ENCODE peak calls at places on chromosomes 1 and 21, in nine cellular contexts. O, L, T, U, N, V, G, R and C are unnamed samples.

GRCh38 chr1:203769505-203770343 is 4.7 kb downstream of the LAX1 start:
- DNase-seq in G (no peak), V (peak; percentile 86), L (peak; percentile 71), N (no peak), R (peak; percentile 98), T (no peak), O (peak; percentile 75), U (no peak), C (no peak)

GRCh38 chr1:76425843-76426145 is 351.2 kb downstream of the ST6GALNAC3 start:
- DNase-seq in G (no peak), L (no peak), O (no peak), T (no peak), V (no peak), N (no peak), R (no peak), U (no peak), C (no peak)

GRCh38 chr1:241212624-241213023 is 144.4 kb downstream of the RGS7 start:
- DNase-seq in V (no peak), L (no peak), N (no peak), O (no peak), U (no peak), T (no peak), R (no peak), G (no peak), C (no peak)

GRCh38 chr1:22941257-22941656 is 31.4 kb downstream of the LACTBL1 start:
- DNase-seq in T (no peak), O (no peak), V (no peak), N (no peak), R (no peak), U (no peak), L (no peak), G (no peak), C (no peak)

GRCh38 chr1:20896824-20897223 is 109.7 kb upstream of the HP1BP3 start:
- DNase-seq in U (no peak), G (no peak), R (peak; percentile 40), T (no peak), L (peak; percentile 93), N (no peak), O (no peak), V (no peak), C (no peak)

GRCh38 chr21:41229527-41230248 is 61.7 kb downstream of the BACE2 start:
- DNase-seq in N (no peak), U (no peak), T (no peak), L (no peak), G (no peak), R (no peak), O (no peak), V (no peak), C (no peak)

GRCh38 chr1:58652351-58653184 is 47.3 kb downstream of the MYSM1 start:
- DNase-seq in V (no peak), L (peak; percentile 68), O (peak; percentile 50), T (peak; percentile 63), U (peak; percentile 78), N (peak; percentile 82), G (peak; percentile 39), R (peak; percentile 68), C (no peak)

GRCh38 chr1:166808959-166809358 is 30.3 kb upstream of the POGK start:
- DNase-seq in V (no peak), O (no peak), N (no peak), R (no peak), U (no peak), T (no peak), L (no peak), G (no peak), C (no peak)

GRCh38 chr1:169565335-169566271 is 20.7 kb downstream of the F5 start:
- DNase-seq in R (peak; percentile 95), T (no peak), N (no peak), U (no peak), V (no peak), O (no peak), G (no peak), L (no peak), C (no peak)

GRCh38 chr21:29228306-29228705 is 70.4 kb upstream of the BACH1 start:
- DNase-seq in R (no peak), G (no peak), U (no peak), T (no peak), O (no peak), L (no peak), N (no peak), V (no peak), C (no peak)

GRCh38 chr1:26372039-26372438 is 511 bp downstream of the ZNF683 start:
- DNase-seq in R (no peak), V (no peak), T (no peak), N (no peak), U (no peak), G (no peak), L (no peak), O (no peak), C (no peak)

GRCh38 chr21:31913191-31913608 is 40.4 kb downstream of the HUNK start:
- DNase-seq in L (no peak), U (no peak), T (no peak), N (no peak), O (no peak), R (no peak), G (no peak), V (no peak), C (no peak)

GRCh38 chr1:8424539-8425116 is 106.7 kb downstream of the SLC45A1 start:
- DNase-seq in V (peak; percentile 64), G (peak; percentile 60), R (peak; percentile 89), T (peak; percentile 66), O (peak; percentile 58), L (peak; percentile 14), U (no peak), N (peak; percentile 61), C (no peak)

GRCh38 chr1:10338047-10338446 is 60.8 kb upstream of the PGD start:
- DNase-seq in N (peak; percentile 68), V (peak; percentile 53), O (peak; percentile 38), L (peak; percentile 30), T (peak; percentile 27), G (no peak), R (peak; percentile 36), U (peak; percentile 29), C (no peak)

GRCh38 chr1:201356701-201357100 is 20.8 kb downstream of the TNNT2 start:
- DNase-seq in O (no peak), T (no peak), N (no peak), V (no peak), U (no peak), G (no peak), R (no peak), L (no peak), C (no peak)

GRCh38 chr1:214753236-214753852 is 150.3 kb downstream of the CENPF start:
- DNase-seq in R (no peak), O (no peak), T (no peak), U (no peak), V (no peak), L (no peak), N (no peak), G (no peak), C (no peak)

GRCh38 chr21:44295163-44295601 is 4.7 kb upstream of the PFKL start:
- DNase-seq in G (no peak), R (no peak), U (no peak), L (no peak), N (no peak), O (no peak), T (peak; percentile 17), V (no peak), C (no peak)

GRCh38 chr1:54475357-54476230 is 69.4 kb upstream of the SSBP3 start:
- DNase-seq in T (peak; percentile 62), R (no peak), O (no peak), L (no peak), G (peak; percentile 60), N (peak; percentile 56), U (no peak), V (no peak), C (peak; percentile 17)

GRCh38 chr21:27476696-27477095 is 509.8 kb upstream of the ADAMTS5 start:
- DNase-seq in T (no peak), N (no peak), L (no peak), V (no peak), G (no peak), R (no peak), O (no peak), U (no peak), C (no peak)

GRCh38 chr1:2933431-2934172 is 87.7 kb upstream of the ACTRT2 start:
- DNase-seq in R (no peak), O (no peak), G (no peak), V (no peak), N (no peak), L (no peak), U (no peak), T (no peak), C (no peak)
- H3K9me3 ChIP-seq in R (no peaks in the 10 kb centered on the region), O (no peaks in the 10 kb centered on the region), G (no peaks in the 10 kb centered on the region), V (no peaks in the 10 kb centered on the region), N (no peaks in the 10 kb centered on the region), L (no peaks in the 10 kb centered on the region), U (no peaks in the 10 kb centered on the region), T (no peaks in the 10 kb centered on the region), C (no peaks in the 10 kb centered on the region)

GRCh38 chr1:152348447-152348846 is 11.4 kb downstream of the FLG2 start:
- DNase-seq in T (no peak), U (peak; percentile 18), R (no peak), G (no peak), N (no peak), L (peak; percentile 24), O (no peak), V (no peak), C (no peak)
- H3K9me3 ChIP-seq in T (no peaks in the 10 kb centered on the region), U (no peaks in the 10 kb centered on the region), R (no peaks in the 10 kb centered on the region), G (no peaks in the 10 kb centered on the region), N (peaks cover 24% of the 10 kb centered on the region), L (no peaks in the 10 kb centered on the region), O (no peaks in the 10 kb centered on the region), V (no peaks in the 10 kb centered on the region), C (no peaks in the 10 kb centered on the region)

DNA sequence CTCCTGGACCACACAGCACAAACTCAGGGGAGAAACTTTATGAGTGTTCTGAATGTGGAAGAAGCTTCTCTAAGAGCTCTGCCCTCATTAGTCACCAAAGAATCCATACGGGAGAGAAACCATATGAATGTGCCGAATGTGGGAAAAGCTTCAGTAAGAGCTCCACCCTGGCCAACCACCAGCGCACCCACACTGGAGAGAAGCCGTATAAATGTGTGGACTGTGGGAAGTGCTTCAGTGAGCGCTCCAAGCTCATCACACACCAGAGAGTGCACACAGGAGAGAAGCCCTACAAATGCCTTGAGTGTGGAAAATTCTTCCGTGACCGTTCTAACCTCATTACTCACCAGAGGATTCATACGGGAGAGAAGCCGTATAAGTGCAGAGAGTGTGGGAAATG is 22.5 kb downstream of the ZSCAN20 start:
- DNase-seq in G (no peak), U (no peak), V (no peak), R (no peak), T (no peak), O (no peak), L (peak; percentile 21), N (no peak), C (no peak)
- H3K9me3 ChIP-seq in G (peaks cover 46% of the 10 kb centered on the region), U (no peaks in the 10 kb centered on the region), V (peaks cover 41% of the 10 kb centered on the region), R (peaks cover 7% of the 10 kb centered on the region), T (no peaks in the 10 kb centered on the region), O (peaks cover 59% of the 10 kb centered on the region), L (peaks cover 66% of the 10 kb centered on the region), N (peaks cover 21% of the 10 kb centered on the region), C (peaks cover 15% of the 10 kb centered on the region)

DNA sequence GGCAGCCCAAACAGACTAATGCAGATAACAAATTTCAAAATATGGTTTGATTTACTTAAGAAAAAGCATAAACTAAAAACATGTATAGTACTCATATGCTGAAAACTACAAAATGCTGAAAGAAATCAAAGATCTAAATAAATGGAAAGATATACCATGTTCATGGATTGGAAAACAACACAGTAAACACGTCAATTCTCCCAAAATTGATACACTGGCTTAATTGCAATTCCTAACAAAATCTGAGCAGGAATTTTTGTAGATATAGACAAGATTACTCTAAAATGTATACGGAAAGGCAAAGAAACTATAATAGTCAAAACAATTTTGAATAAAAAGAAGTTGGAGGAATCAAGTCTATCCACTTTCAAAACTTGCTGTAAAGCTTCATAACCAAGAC is 21.0 kb downstream of the SLC19A1 start:
- DNase-seq in G (no peak), U (no peak), O (no peak), L (no peak), T (no peak), N (no peak), R (no peak), V (no peak), C (no peak)
- H3K9me3 ChIP-seq in G (peaks cover 11% of the 10 kb centered on the region), U (no peaks in the 10 kb centered on the region), O (peaks cover 41% of the 10 kb centered on the region), L (peaks cover 37% of the 10 kb centered on the region), T (no peaks in the 10 kb centered on the region), N (peaks cover 12% of the 10 kb centered on the region), R (no peaks in the 10 kb centered on the region), V (peaks cover 31% of the 10 kb centered on the region), C (no peaks in the 10 kb centered on the region)